ENCODE peak calls at places on chromosomes 4 and X, in four cellular contexts. C, T, G and I are unnamed samples.

GRCh38 chr4:10526431-10527222 is 69.4 kb upstream of the ZNF518B start:
- DNase-seq in C (peak), T (no peak), G (no peak), I (peak)

GRCh38 chr4:30962949-30963348 is 242.8 kb downstream of the PCDH7 start:
- DNase-seq in C (no peak), T (no peak), G (no peak), I (no peak)

GRCh38 chrX:13659057-13659456 is 6.1 kb downstream of the TCEANC start:
- DNase-seq in C (no peak), T (no peak), G (no peak), I (no peak)

GRCh38 chrX:2387614-2388239 is 113.0 kb downstream of the DHRSX start:
- DNase-seq in C (no peak), T (no peak), G (no peak), I (no peak)

GRCh38 chrX:989959-990510 is 222.4 kb downstream of the CRLF2 start:
- DNase-seq in C (peak), T (no peak), G (no peak), I (peak)

GRCh38 chrX:72126539-72127140 is 5.1 kb downstream of the RTL5 start:
- DNase-seq in C (peak), T (peak), G (peak), I (peak)

GRCh38 chrX:68754406-68754805 is 74.4 kb upstream of the EFNB1 start:
- DNase-seq in C (no peak), T (no peak), G (no peak), I (no peak)

GRCh38 chr4:48300004-48300403 is 30.4 kb upstream of the TEC start:
- DNase-seq in C (no peak), T (no peak), G (no peak), I (no peak)

GRCh38 chrX:2689773-2690666 is 1.1 kb upstream of the CD99 start:
- DNase-seq in C (peak), T (no peak), G (no peak), I (no peak)

GRCh38 chrX:120781416-120781815 is 94.2 kb downstream of the CT47B1 start:
- DNase-seq in C (no peak), T (no peak), G (no peak), I (no peak)

GRCh38 chr4:108492816-108493595 is 127.4 kb upstream of the RPL34 start:
- DNase-seq in C (peak), T (peak), G (no peak), I (no peak)